ENCODE peak calls at places on chromosome 13, in eight cellular contexts. O is thyroid gland, V is IMR-90, U is HepG2, H is right lobe of liver, Q is tibial nerve, Y is esophagus squamous epithelium, E is K562. G is an unnamed sample.

GRCh38 chr13:46154136-46154854 is 27.7 kb downstream of the LCP1 start:
- DNase-seq in O (no peak), V (no peak), U (no peak), H (no peak), Q (no peak), Y (no peak), E (no peak), G (no peak)

GRCh38 chr13:51814825-51815650 is 11.1 kb upstream of the DHRS12 start:
- DNase-seq in O (peak; percentile 66), V (peak; percentile 50), U (peak; percentile 63), H (no peak), Q (peak; percentile 37), Y (no peak), E (peak; percentile 49), G (peak; percentile 62)

GRCh38 chr13:52383362-52383761 is 22.6 kb downstream of the THSD1 start:
- DNase-seq in O (no peak), V (peak; percentile 28), U (no peak), H (no peak), Q (no peak), Y (no peak), E (no peak), G (no peak)

GRCh38 chr13:96229356-96229755 is 139.4 kb downstream of the HS6ST3 start:
- DNase-seq in O (no peak), V (no peak), U (peak; percentile 21), H (no peak), Q (no peak), Y (no peak), E (peak; percentile 8), G (no peak)

GRCh38 chr13:31172535-31172934 is 10.8 kb upstream of the HSPH1 start:
- DNase-seq in O (no peak), V (peak; percentile 84), U (peak; percentile 94), H (no peak), Q (no peak), Y (no peak), E (no peak), G (no peak)

GRCh38 chr13:108508263-108508662 is 121.1 kb upstream of the MYO16 start:
- DNase-seq in O (no peak), V (peak; percentile 29), U (peak; percentile 2), H (no peak), Q (no peak), Y (no peak), E (no peak), G (no peak)

GRCh38 chr13:72109863-72110262 is 242.9 kb upstream of the DACH1 start:
- DNase-seq in O (no peak), V (no peak), U (no peak), H (no peak), Q (no peak), Y (no peak), E (no peak), G (no peak)

GRCh38 chr13:30421093-30422055 is 919 bp upstream of the UBE2L5 start:
- DNase-seq in O (peak; percentile 84), V (peak; percentile 80), U (no peak), H (peak; percentile 91), Q (peak; percentile 76), Y (peak; percentile 37), E (peak; percentile 68), G (peak; percentile 88)

GRCh38 chr13:108957369-108958012 is 328.1 kb downstream of the MYO16 start:
- DNase-seq in O (no peak), V (peak; percentile 85), U (no peak), H (no peak), Q (no peak), Y (no peak), E (no peak), G (no peak)

GRCh38 chr13:25743426-25743825 is 308.4 kb downstream of the SHISA2 start:
- DNase-seq in O (no peak), V (no peak), U (no peak), H (no peak), Q (no peak), Y (no peak), E (no peak), G (no peak)

GRCh38 chr13:23321534-23322241 is 111.8 kb downstream of the SACS start:
- DNase-seq in O (no peak), V (peak; percentile 94), U (peak; percentile 11), H (no peak), Q (no peak), Y (no peak), E (no peak), G (peak; percentile 79)

GRCh38 chr13:99766641-99767045 is 204.9 kb downstream of the ZIC5 start:
- DNase-seq in O (no peak), V (no peak), U (peak; percentile 6), H (no peak), Q (no peak), Y (no peak), E (no peak), G (no peak)

GRCh38 chr13:95160112-95160906 is 140.9 kb downstream of the ABCC4 start:
- DNase-seq in O (no peak), V (peak; percentile 72), U (peak; percentile 91), H (no peak), Q (no peak), Y (no peak), E (no peak), G (no peak)

GRCh38 chr13:84670245-84670644 is 788.0 kb upstream of the SLITRK1 start:
- DNase-seq in O (no peak), V (no peak), U (no peak), H (no peak), Q (no peak), Y (no peak), E (no peak), G (no peak)

GRCh38 chr13:46728777-46729176 is 68.2 kb downstream of the ESD start:
- DNase-seq in O (no peak), V (no peak), U (peak; percentile 21), H (no peak), Q (no peak), Y (no peak), E (peak; percentile 19), G (no peak)

GRCh38 chr13:44972956-44973581 is 16.2 kb downstream of the NUFIP1 start:
- DNase-seq in O (no peak), V (peak; percentile 38), U (peak; percentile 36), H (no peak), Q (no peak), Y (no peak), E (no peak), G (no peak)

GRCh38 chr13:112349681-112350080 is 26.5 kb upstream of the SPACA7 start:
- DNase-seq in O (no peak), V (no peak), U (no peak), H (no peak), Q (no peak), Y (no peak), E (no peak), G (no peak)

GRCh38 chr13:48733739-48734329 is 80.1 kb downstream of the CYSLTR2 start:
- DNase-seq in O (no peak), V (no peak), U (no peak), H (no peak), Q (no peak), Y (no peak), E (no peak), G (no peak)

DNA sequence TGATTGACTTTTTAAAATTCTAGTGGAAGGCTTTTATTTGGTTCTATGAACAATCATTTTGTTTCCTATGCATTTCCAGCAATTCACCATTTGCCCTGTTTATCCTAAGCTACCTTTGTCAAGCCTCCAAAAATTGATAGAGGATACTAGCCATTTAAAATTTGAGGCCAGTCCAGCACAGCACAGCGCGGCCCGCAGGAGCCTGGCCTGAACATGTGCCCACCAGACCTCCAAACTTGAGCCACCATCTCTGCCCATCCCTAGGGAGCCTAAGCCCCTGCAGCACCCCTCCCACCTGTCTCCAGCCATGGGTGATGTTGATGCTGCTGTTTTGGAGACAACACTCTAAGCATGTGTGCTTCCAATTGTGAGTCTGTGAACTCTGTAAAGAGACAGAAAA is 57.5 kb downstream of the SPRYD7 start:
- DNase-seq in O (no peak), V (no peak), U (no peak), H (no peak), Q (no peak), Y (no peak), E (no peak), G (no peak)
- H3K9me3 ChIP-seq in O (no peaks in the 10 kb centered on the region), V (peaks cover 30% of the 10 kb centered on the region), U (peaks cover 51% of the 10 kb centered on the region), H (no peaks in the 10 kb centered on the region), Q (no peaks in the 10 kb centered on the region), Y (peaks cover 3% of the 10 kb centered on the region), E (no peaks in the 10 kb centered on the region), G (no peaks in the 10 kb centered on the region)

GRCh38 chr13:113489171-113489548 is 1.4 kb downstream of the DCUN1D2 start:
- DNase-seq in O (no peak), V (no peak), U (peak; percentile 16), H (no peak), Q (no peak), Y (no peak), E (no peak), G (no peak)
- H3K4me1 ChIP-seq in O (peaks cover 32% of the 10 kb centered on the region), V (peaks cover 10% of the 10 kb centered on the region), U (peaks cover 55% of the 10 kb centered on the region), H (peaks cover 10% of the 10 kb centered on the region), Q (peaks cover 36% of the 10 kb centered on the region), Y (peaks cover 30% of the 10 kb centered on the region), E (peaks cover 34% of the 10 kb centered on the region), G (peaks cover 59% of the 10 kb centered on the region)

DNA sequence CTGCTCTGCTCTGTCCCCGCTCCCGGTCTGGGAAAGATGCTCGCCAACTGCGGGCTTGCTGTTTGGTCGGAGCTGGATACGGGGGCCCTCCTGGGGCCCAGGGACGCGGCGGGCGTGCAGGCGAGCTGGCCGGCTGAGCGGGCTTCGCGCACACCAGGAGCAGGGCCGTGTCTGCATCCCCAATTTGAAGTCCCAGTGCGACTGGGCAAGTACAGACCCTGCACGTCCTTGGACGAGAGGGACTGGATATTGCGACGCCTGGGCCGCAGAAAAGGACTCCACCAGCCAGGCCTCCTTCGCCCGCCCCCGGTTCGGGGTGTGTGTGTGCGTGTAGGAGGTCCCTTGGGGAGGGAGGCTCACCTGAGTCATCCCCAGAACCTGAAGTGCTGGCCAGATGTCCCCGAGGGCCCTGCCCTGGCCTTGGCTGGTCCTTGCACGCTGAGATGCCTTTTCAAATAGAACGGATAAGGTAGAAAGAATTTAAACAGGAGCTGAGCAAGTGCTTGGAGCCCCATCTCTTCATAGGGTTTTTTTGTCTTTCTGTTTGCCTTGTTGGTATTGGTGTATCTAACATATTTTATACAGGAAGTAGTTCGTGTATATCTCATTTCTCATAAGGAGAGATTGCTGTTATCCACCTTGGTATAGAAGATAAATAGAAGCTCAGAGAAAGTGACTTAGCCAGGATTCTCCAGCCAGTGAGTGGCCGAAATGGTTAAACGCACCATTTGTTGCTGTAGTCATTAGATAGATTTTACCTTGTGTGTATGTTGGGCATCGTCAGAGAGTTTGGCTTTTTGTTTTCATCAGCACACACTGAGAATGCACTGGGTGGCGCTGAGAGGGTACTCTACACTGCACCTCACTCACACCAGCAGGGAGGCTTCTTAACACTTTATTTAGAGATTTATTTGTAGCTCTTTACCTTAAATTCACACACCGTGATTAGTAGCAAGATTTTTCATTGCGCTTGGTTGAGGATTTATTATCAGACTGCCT is 1.1 kb downstream of the NAXD start:
- DNase-seq in O (peak; percentile 52), V (peak; percentile 72), U (peak; percentile 26), H (peak; percentile 71), Q (no peak), Y (no peak), E (peak; percentile 49), G (no peak)
- TF ChIP-seq POLR2A in O (no peak), V (no peak), U (no peak), H (no peak), Q (no peak), Y (peak; percentile 59), E (no peak), G (no peak)

DNA sequence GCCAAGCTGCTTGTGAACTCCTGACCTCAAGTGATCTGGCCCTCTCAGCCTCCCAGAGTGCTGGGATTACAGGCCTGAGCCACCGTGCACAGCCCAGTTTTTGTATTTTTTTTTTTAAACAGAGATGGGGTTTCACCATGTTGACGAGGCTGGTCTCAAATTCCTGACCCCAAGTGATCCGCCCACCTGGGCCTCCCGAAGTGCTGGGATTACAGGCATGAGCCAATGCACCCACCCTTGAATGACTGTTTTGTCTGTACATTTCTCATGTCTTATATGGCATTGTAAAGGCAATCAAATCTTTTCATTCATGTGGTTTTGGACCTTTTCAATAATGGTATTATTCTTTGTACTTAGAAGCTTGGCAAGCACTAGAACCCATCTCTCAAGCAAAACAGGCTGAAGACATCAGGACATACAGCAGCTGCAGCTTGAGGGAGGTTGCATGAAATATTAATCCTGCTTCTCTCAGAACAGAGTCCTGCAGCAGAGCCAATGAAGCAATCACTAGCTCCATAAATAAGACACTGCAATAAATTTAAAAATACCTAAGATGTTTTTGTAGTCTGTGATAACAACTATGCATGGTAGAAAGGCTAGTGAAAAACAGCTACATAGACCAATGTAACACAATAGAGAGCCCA is 209.9 kb downstream of the TUBA3C start:
- DNase-seq in O (no peak), V (no peak), U (no peak), H (no peak), Q (no peak), Y (no peak), E (no peak), G (no peak)
- H3K9me3 ChIP-seq in O (no peaks in the 10 kb centered on the region), V (peaks cover 3% of the 10 kb centered on the region), U (peaks cover 72% of the 10 kb centered on the region), H (no peaks in the 10 kb centered on the region), Q (no peaks in the 10 kb centered on the region), Y (no peaks in the 10 kb centered on the region), E (no peaks in the 10 kb centered on the region), G (no peaks in the 10 kb centered on the region)

G was measured in heart left ventricle.